ENCODE peak calls at places on chromosomes 6 and 20, in nine cellular contexts. F is HuH-7; Y is activated CD4-positive, CD25-positive, alpha-beta regulatory T cell; A is mucosa of descending colon; J is B cell; Q is NCI-H345; K is Panc1; M is activated T-cell treated with anti-CD3 and anti-CD28 coated beads for 24 hours; O is amniotic stem cell. R is an unnamed sample.

GRCh38 chr20:33348136-33348937 is 53.0 kb downstream of the CDK5RAP1 start:
- DNase-seq in O (no peak), Q (no peak), K (no peak), Y (no peak), J (no peak), A (no peak), M (no peak), F (no peak), R (peak)

GRCh38 chr6:71481021-71481420 is 192.4 kb downstream of the OGFRL1 start:
- DNase-seq in Q (no peak), O (no peak), M (no peak), Y (no peak), A (no peak), F (no peak), K (no peak), J (no peak), R (no peak)

GRCh38 chr20:49916146-49917002 is 1.0 kb upstream of the SPATA2 start:
- DNase-seq in M (no peak), K (no peak), O (no peak), Q (peak), A (peak), F (peak), J (peak), Y (no peak), R (peak)

GRCh38 chr6:40526036-40526435 is 61.1 kb downstream of the LRFN2 start:
- DNase-seq in Y (no peak), A (no peak), Q (no peak), J (no peak), O (no peak), F (no peak), K (no peak), M (no peak), R (no peak)

GRCh38 chr6:131488780-131489179 is 84.2 kb upstream of the ARG1 start:
- DNase-seq in M (no peak), O (no peak), Q (no peak), F (no peak), J (no peak), K (no peak), A (no peak), Y (no peak), R (no peak)

GRCh38 chr6:157376706-157377230 is 4.2 kb upstream of the ZDHHC14 start:
- DNase-seq in Q (peak), O (no peak), A (no peak), F (no peak), J (peak), K (no peak), M (no peak), Y (no peak), R (no peak)

GRCh38 chr20:57611605-57612311 is 8.5 kb downstream of the ZBP1 start:
- DNase-seq in A (no peak), Y (no peak), M (no peak), Q (no peak), K (no peak), F (no peak), O (no peak), J (no peak), R (peak)

GRCh38 chr6:125818225-125818657 is 27.5 kb downstream of the NCOA7 start:
- DNase-seq in M (no peak), J (no peak), K (no peak), O (no peak), A (no peak), Y (no peak), Q (no peak), F (no peak), R (no peak)

GRCh38 chr20:17992224-17992637 is 23.4 kb downstream of the MGME1 start:
- DNase-seq in O (no peak), F (no peak), J (no peak), Q (no peak), M (peak), A (no peak), K (no peak), Y (no peak), R (no peak)

GRCh38 chr6:11769816-11770545 is 8.6 kb downstream of the ADTRP start:
- DNase-seq in J (no peak), O (no peak), Y (no peak), Q (peak), F (no peak), M (no peak), K (no peak), A (peak), R (no peak)

GRCh38 chr20:63846938-63847373 is 14.3 kb upstream of the ABHD16B start:
- DNase-seq in A (no peak), Q (no peak), J (no peak), O (no peak), F (no peak), M (no peak), Y (no peak), K (no peak), R (no peak)

GRCh38 chr6:168247456-168248147 is 72.0 kb downstream of the DACT2 start:
- DNase-seq in M (no peak), J (no peak), Q (peak), F (peak), O (no peak), K (no peak), A (peak), Y (no peak), R (no peak)

GRCh38 chr6:21264288-21264818 is 329.2 kb upstream of the SOX4 start:
- DNase-seq in F (peak), K (no peak), A (peak), J (no peak), Q (peak), Y (no peak), O (no peak), M (no peak), R (no peak)

GRCh38 chr20:58059145-58059544 is 169.3 kb downstream of the ANKRD60 start:
- DNase-seq in K (no peak), Q (no peak), A (no peak), F (no peak), M (no peak), Y (no peak), O (no peak), J (no peak), R (no peak)

GRCh38 chr20:20864346-20865096 is 152.1 kb upstream of the RALGAPA2 start:
- DNase-seq in K (no peak), F (peak), A (no peak), Q (peak), J (no peak), M (no peak), O (no peak), Y (no peak), R (no peak)

GRCh38 chr6:43386492-43386891 is 17.0 kb upstream of the ZNF318 start:
- DNase-seq in A (no peak), Q (no peak), M (no peak), Y (no peak), F (no peak), K (no peak), J (no peak), O (no peak), R (no peak)

GRCh38 chr6:42727627-42728026 is 5.2 kb upstream of the PRPH2 start:
- DNase-seq in O (no peak), Q (no peak), Y (no peak), M (no peak), K (no peak), A (peak), J (no peak), F (no peak), R (no peak)

GRCh38 chr20:38880952-38881735 is 45.1 kb upstream of the FAM83D start:
- DNase-seq in A (no peak), K (no peak), Q (peak), F (no peak), Y (no peak), J (no peak), M (no peak), O (no peak), R (peak)

GRCh38 chr6:160992323-160993314 is 1.1 kb downstream of the MAP3K4 start:
- DNase-seq in K (peak), Q (peak), J (peak), M (peak), Y (no peak), A (peak), F (peak), O (peak), R (no peak)

GRCh38 chr6:44667668-44668390 is 280.3 kb downstream of the CDC5L start:
- DNase-seq in Q (no peak), A (peak), J (peak), Y (no peak), O (no peak), K (peak), M (no peak), F (peak), R (no peak)

GRCh38 chr6:142946924-142947701 is 2.1 kb upstream of the HIVEP2 start:
- DNase-seq in F (peak), K (no peak), A (peak), M (peak), J (peak), Y (peak), Q (peak), O (peak), R (peak)

GRCh38 chr20:44981736-44982406 is 15.6 kb downstream of the STK4 start:
- DNase-seq in Y (no peak), J (no peak), O (no peak), K (no peak), Q (no peak), F (no peak), A (no peak), M (no peak), R (no peak)

R was measured in Peyer's patch.